ENCODE peak calls at places on chromosomes 13 and 19, in six cellular contexts. One of them, this sample, is unnamed.

GRCh38 chr13:32911506-32911905 is 104.7 kb upstream of the KL start:
- DNase-seq in type B pancreatic cell: no peak
- DNase-seq in heart left ventricle: no peak
- DNase-seq in pancreas: no peak
- DNase-seq in AG04450: no peak
- DNase-seq in CD8-positive, alpha-beta T cell: no peak
- DNase-seq in this sample: no peak

GRCh38 chr13:29911781-29912478 is 61.5 kb upstream of the UBL3 start:
- DNase-seq in type B pancreatic cell: no peak
- DNase-seq in heart left ventricle: no peak
- DNase-seq in pancreas: no peak
- DNase-seq in AG04450: no peak
- DNase-seq in CD8-positive, alpha-beta T cell: no peak
- DNase-seq in this sample: no peak

GRCh38 chr19:55166530-55167268 is at the start of gene DNAAF3:
- DNase-seq in type B pancreatic cell: peak
- DNase-seq in heart left ventricle: peak
- DNase-seq in pancreas: peak
- DNase-seq in AG04450: peak
- DNase-seq in CD8-positive, alpha-beta T cell: peak
- DNase-seq in this sample: peak

GRCh38 chr19:5293607-5294089 is 47.0 kb downstream of the PTPRS start:
- DNase-seq in type B pancreatic cell: peak
- DNase-seq in heart left ventricle: peak
- DNase-seq in pancreas: no peak
- DNase-seq in AG04450: no peak
- DNase-seq in CD8-positive, alpha-beta T cell: no peak
- DNase-seq in this sample: peak

GRCh38 chr13:61664821-61665705 is 249.4 kb upstream of the PCDH20 start:
- DNase-seq in type B pancreatic cell: no peak
- DNase-seq in heart left ventricle: peak
- DNase-seq in pancreas: no peak
- DNase-seq in AG04450: no peak
- DNase-seq in CD8-positive, alpha-beta T cell: no peak
- DNase-seq in this sample: peak

GRCh38 chr13:89883893-89884448 is 1463.5 kb upstream of the MIR17HG start:
- DNase-seq in type B pancreatic cell: no peak
- DNase-seq in heart left ventricle: peak
- DNase-seq in pancreas: peak
- DNase-seq in AG04450: no peak
- DNase-seq in CD8-positive, alpha-beta T cell: no peak
- DNase-seq in this sample: no peak

GRCh38 chr13:104006625-104007061 is 940.4 kb upstream of the SLC10A2 start:
- DNase-seq in type B pancreatic cell: no peak
- DNase-seq in heart left ventricle: no peak
- DNase-seq in pancreas: no peak
- DNase-seq in AG04450: no peak
- DNase-seq in CD8-positive, alpha-beta T cell: no peak
- DNase-seq in this sample: no peak

GRCh38 chr13:66530686-66531085 is 699.5 kb downstream of the PCDH9 start:
- DNase-seq in type B pancreatic cell: no peak
- DNase-seq in heart left ventricle: no peak
- DNase-seq in pancreas: no peak
- DNase-seq in AG04450: no peak
- DNase-seq in CD8-positive, alpha-beta T cell: no peak
- DNase-seq in this sample: no peak

GRCh38 chr19:36771275-36772231 is 1.1 kb downstream of the ZNF850 start:
- DNase-seq in type B pancreatic cell: no peak
- DNase-seq in heart left ventricle: peak
- DNase-seq in pancreas: peak
- DNase-seq in AG04450: peak
- DNase-seq in CD8-positive, alpha-beta T cell: no peak
- DNase-seq in this sample: peak

GRCh38 chr13:37869506-37869755 is 141 bp downstream of the TRPC4 start:
- DNase-seq in type B pancreatic cell: peak
- DNase-seq in heart left ventricle: no peak
- DNase-seq in pancreas: no peak
- DNase-seq in AG04450: no peak
- DNase-seq in CD8-positive, alpha-beta T cell: no peak
- DNase-seq in this sample: no peak

GRCh38 chr13:73138276-73138950 is 79.6 kb downstream of the KLF5 start:
- DNase-seq in type B pancreatic cell: no peak
- DNase-seq in heart left ventricle: no peak
- DNase-seq in pancreas: no peak
- DNase-seq in AG04450: peak
- DNase-seq in CD8-positive, alpha-beta T cell: no peak
- DNase-seq in this sample: no peak

GRCh38 chr13:34667356-34668218 is 274.5 kb upstream of the NBEA start:
- DNase-seq in type B pancreatic cell: no peak
- DNase-seq in heart left ventricle: no peak
- DNase-seq in pancreas: no peak
- DNase-seq in AG04450: no peak
- DNase-seq in CD8-positive, alpha-beta T cell: no peak
- DNase-seq in this sample: no peak

GRCh38 chr13:102183509-102184182 is 218.2 kb downstream of the FGF14 start:
- DNase-seq in type B pancreatic cell: no peak
- DNase-seq in heart left ventricle: no peak
- DNase-seq in pancreas: no peak
- DNase-seq in AG04450: no peak
- DNase-seq in CD8-positive, alpha-beta T cell: no peak
- DNase-seq in this sample: no peak

GRCh38 chr19:5680083-5680436 is 256 bp downstream of the MICOS13 start:
- DNase-seq in type B pancreatic cell: no peak
- DNase-seq in heart left ventricle: no peak
- DNase-seq in pancreas: no peak
- DNase-seq in AG04450: no peak
- DNase-seq in CD8-positive, alpha-beta T cell: no peak
- DNase-seq in this sample: no peak

GRCh38 chr13:93227906-93228801 is 1.5 kb downstream of the GPC6 start:
- DNase-seq in type B pancreatic cell: peak
- DNase-seq in heart left ventricle: no peak
- DNase-seq in pancreas: peak
- DNase-seq in AG04450: no peak
- DNase-seq in CD8-positive, alpha-beta T cell: no peak
- DNase-seq in this sample: peak

GRCh38 chr13:111893071-111893606 is 173.8 kb upstream of the SOX1 start:
- DNase-seq in type B pancreatic cell: peak
- DNase-seq in heart left ventricle: no peak
- DNase-seq in pancreas: peak
- DNase-seq in AG04450: no peak
- DNase-seq in CD8-positive, alpha-beta T cell: no peak
- DNase-seq in this sample: peak

GRCh38 chr13:20301391-20302071 is 69.4 kb upstream of the GJB6 start:
- DNase-seq in type B pancreatic cell: no peak
- DNase-seq in heart left ventricle: no peak
- DNase-seq in pancreas: no peak
- DNase-seq in AG04450: no peak
- DNase-seq in CD8-positive, alpha-beta T cell: no peak
- DNase-seq in this sample: no peak

GRCh38 chr13:45243072-45243471 is 42.2 kb upstream of the KCTD4 start:
- DNase-seq in type B pancreatic cell: no peak
- DNase-seq in heart left ventricle: no peak
- DNase-seq in pancreas: no peak
- DNase-seq in AG04450: no peak
- DNase-seq in CD8-positive, alpha-beta T cell: no peak
- DNase-seq in this sample: no peak

GRCh38 chr13:110666255-110666533 is 39.7 kb downstream of the CARS2 start:
- DNase-seq in type B pancreatic cell: no peak
- DNase-seq in heart left ventricle: no peak
- DNase-seq in pancreas: no peak
- DNase-seq in AG04450: no peak
- DNase-seq in CD8-positive, alpha-beta T cell: no peak
- DNase-seq in this sample: no peak

GRCh38 chr13:88643233-88643632 is 972.1 kb downstream of the SLITRK5 start:
- DNase-seq in type B pancreatic cell: no peak
- DNase-seq in heart left ventricle: no peak
- DNase-seq in pancreas: no peak
- DNase-seq in AG04450: no peak
- DNase-seq in CD8-positive, alpha-beta T cell: no peak
- DNase-seq in this sample: no peak

GRCh38 chr19:18330865-18331264 is 8.0 kb upstream of the LSM4 start:
- DNase-seq in type B pancreatic cell: no peak
- DNase-seq in heart left ventricle: no peak
- DNase-seq in pancreas: no peak
- DNase-seq in AG04450: no peak
- DNase-seq in CD8-positive, alpha-beta T cell: no peak
- DNase-seq in this sample: no peak

GRCh38 chr13:32829676-32830091 is 186.5 kb upstream of the KL start:
- DNase-seq in type B pancreatic cell: no peak
- DNase-seq in heart left ventricle: no peak
- DNase-seq in pancreas: no peak
- DNase-seq in AG04450: no peak
- DNase-seq in CD8-positive, alpha-beta T cell: no peak
- DNase-seq in this sample: no peak

GRCh38 chr19:29668746-29669609 is 3.7 kb downstream of the PLEKHF1 start:
- DNase-seq in type B pancreatic cell: no peak
- DNase-seq in heart left ventricle: peak
- DNase-seq in pancreas: no peak
- DNase-seq in AG04450: no peak
- DNase-seq in CD8-positive, alpha-beta T cell: no peak
- DNase-seq in this sample: no peak
- TF ChIP-seq CTCF in type B pancreatic cell: no peak
- TF ChIP-seq CTCF in heart left ventricle: peak
- TF ChIP-seq CTCF in pancreas: no peak
- TF ChIP-seq CTCF in AG04450: peak
- TF ChIP-seq CTCF in CD8-positive, alpha-beta T cell: no peak
- TF ChIP-seq CTCF in this sample: no peak

GRCh38 chr13:75357576-75358295 is 124.2 kb downstream of the TBC1D4 start:
- DNase-seq in type B pancreatic cell: no peak
- DNase-seq in heart left ventricle: no peak
- DNase-seq in pancreas: no peak
- DNase-seq in AG04450: no peak
- DNase-seq in CD8-positive, alpha-beta T cell: peak
- DNase-seq in this sample: peak
- TF ChIP-seq CTCF in type B pancreatic cell: peak
- TF ChIP-seq CTCF in heart left ventricle: peak
- TF ChIP-seq CTCF in pancreas: peak
- TF ChIP-seq CTCF in AG04450: peak
- TF ChIP-seq CTCF in CD8-positive, alpha-beta T cell: peak
- TF ChIP-seq CTCF in this sample: peak

DNA sequence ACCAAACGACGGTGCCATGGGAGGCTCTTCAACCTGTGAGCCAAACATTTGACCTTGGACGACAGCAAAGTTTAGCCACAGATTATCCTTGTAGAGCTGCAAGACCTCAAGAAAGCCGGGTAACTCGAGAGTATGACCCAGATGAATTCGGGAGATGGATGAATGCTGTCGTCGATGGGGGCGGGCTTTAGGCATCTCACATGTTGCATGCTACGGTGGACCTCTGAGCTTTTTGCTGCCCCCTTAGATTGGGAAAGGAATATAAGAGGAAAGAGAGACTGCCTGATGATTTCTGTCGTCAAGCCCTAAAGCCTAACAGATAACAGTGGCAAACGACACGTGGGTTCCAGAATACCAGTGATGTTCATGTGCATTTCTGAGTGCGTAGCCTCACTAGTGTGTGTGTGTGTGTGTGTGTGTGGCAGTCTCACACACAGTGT is 716 bp upstream of the ABCC4 start:
- DNase-seq in type B pancreatic cell: no peak
- DNase-seq in heart left ventricle: no peak
- DNase-seq in pancreas: no peak
- DNase-seq in AG04450: no peak
- DNase-seq in CD8-positive, alpha-beta T cell: no peak
- DNase-seq in this sample: no peak
- TF ChIP-seq CTCF in type B pancreatic cell: peak
- TF ChIP-seq CTCF in heart left ventricle: no peak
- TF ChIP-seq CTCF in pancreas: no peak
- TF ChIP-seq CTCF in AG04450: no peak
- TF ChIP-seq CTCF in CD8-positive, alpha-beta T cell: no peak
- TF ChIP-seq CTCF in this sample: no peak

GRCh38 chr13:25252229-25252628 is 35.1 kb downstream of the MTMR6 start:
- DNase-seq in type B pancreatic cell: no peak
- DNase-seq in heart left ventricle: no peak
- DNase-seq in pancreas: no peak
- DNase-seq in AG04450: no peak
- DNase-seq in CD8-positive, alpha-beta T cell: no peak
- DNase-seq in this sample: no peak

GRCh38 chr13:25252770-25253169 is 34.5 kb downstream of the MTMR6 start:
- DNase-seq in type B pancreatic cell: no peak
- DNase-seq in heart left ventricle: no peak
- DNase-seq in pancreas: no peak
- DNase-seq in AG04450: no peak
- DNase-seq in CD8-positive, alpha-beta T cell: no peak
- DNase-seq in this sample: no peak

GRCh38 chr13:25247345-25247744 is 39.9 kb downstream of the MTMR6 start:
- DNase-seq in type B pancreatic cell: no peak
- DNase-seq in heart left ventricle: no peak
- DNase-seq in pancreas: no peak
- DNase-seq in AG04450: no peak
- DNase-seq in CD8-positive, alpha-beta T cell: no peak
- DNase-seq in this sample: no peak

GRCh38 chr13:25248071-25248470 is 39.2 kb downstream of the MTMR6 start:
- DNase-seq in type B pancreatic cell: no peak
- DNase-seq in heart left ventricle: no peak
- DNase-seq in pancreas: no peak
- DNase-seq in AG04450: no peak
- DNase-seq in CD8-positive, alpha-beta T cell: no peak
- DNase-seq in this sample: no peak

GRCh38 chr13:25249001-25249543 is 38.2 kb downstream of the MTMR6 start:
- DNase-seq in type B pancreatic cell: no peak
- DNase-seq in heart left ventricle: no peak
- DNase-seq in pancreas: no peak
- DNase-seq in AG04450: no peak
- DNase-seq in CD8-positive, alpha-beta T cell: no peak
- DNase-seq in this sample: no peak
- TF ChIP-seq CTCF in type B pancreatic cell: peak
- TF ChIP-seq CTCF in heart left ventricle: no peak
- TF ChIP-seq CTCF in pancreas: no peak
- TF ChIP-seq CTCF in AG04450: peak
- TF ChIP-seq CTCF in CD8-positive, alpha-beta T cell: no peak
- TF ChIP-seq CTCF in this sample: peak

GRCh38 chr13:48769107-48769704 is 115.5 kb downstream of the CYSLTR2 start:
- DNase-seq in type B pancreatic cell: peak
- DNase-seq in heart left ventricle: no peak
- DNase-seq in pancreas: peak
- DNase-seq in AG04450: peak
- DNase-seq in CD8-positive, alpha-beta T cell: peak
- DNase-seq in this sample: peak
- TF ChIP-seq CTCF in type B pancreatic cell: peak
- TF ChIP-seq CTCF in heart left ventricle: peak
- TF ChIP-seq CTCF in pancreas: peak
- TF ChIP-seq CTCF in AG04450: peak
- TF ChIP-seq CTCF in CD8-positive, alpha-beta T cell: peak
- TF ChIP-seq CTCF in this sample: peak

GRCh38 chr13:95530178-95530577 is 22.3 kb upstream of the CLDN10 start:
- DNase-seq in type B pancreatic cell: no peak
- DNase-seq in heart left ventricle: no peak
- DNase-seq in pancreas: peak
- DNase-seq in AG04450: no peak
- DNase-seq in CD8-positive, alpha-beta T cell: no peak
- DNase-seq in this sample: no peak
- TF ChIP-seq CTCF in type B pancreatic cell: no peak
- TF ChIP-seq CTCF in heart left ventricle: no peak
- TF ChIP-seq CTCF in pancreas: no peak
- TF ChIP-seq CTCF in AG04450: no peak
- TF ChIP-seq CTCF in CD8-positive, alpha-beta T cell: no peak
- TF ChIP-seq CTCF in this sample: no peak

This sample was measured in neural crest cell.